ENCODE peak calls at places on chromosomes 2 and 18, in eight cellular contexts. X is GM20000, L is GM13977, Q is neural progenitor cell, F is GM12865, M is endothelial cell, O is GM13976, B is AG04449. R is an unnamed sample.

GRCh38 chr2:195575879-195576391 is 81.1 kb upstream of the SLC39A10 start:
- DNase-seq in X (peak; percentile 43), L (peak; percentile 34), Q (peak; percentile 16), F (peak; percentile 35), M (no peak), O (peak; percentile 42), B (peak; percentile 81), R (peak; percentile 48)

GRCh38 chr2:187654535-187654934 is 100.3 kb upstream of the TFPI start:
- DNase-seq in X (no peak), L (no peak), Q (no peak), F (peak; percentile 31), M (no peak), O (no peak), B (no peak), R (no peak)

GRCh38 chr2:201798252-201798918 is 8.0 kb upstream of the CDK15 start:
- DNase-seq in X (no peak), L (no peak), Q (no peak), F (no peak), M (no peak), O (no peak), B (peak; percentile 79), R (no peak)

GRCh38 chr2:234963785-234964615 is 12.2 kb downstream of the SH3BP4 start:
- DNase-seq in X (no peak), L (no peak), Q (no peak), F (no peak), M (no peak), O (no peak), B (no peak), R (no peak)

GRCh38 chr2:55418512-55419235 is 982 bp downstream of the CCDC88A start:
- DNase-seq in X (peak; percentile 16), L (peak; percentile 20), Q (no peak), F (peak; percentile 18), M (no peak), O (no peak), B (no peak), R (no peak)

GRCh38 chr2:199589303-199589702 is 131.6 kb upstream of the SATB2 start:
- DNase-seq in X (no peak), L (no peak), Q (peak; percentile 27), F (no peak), M (no peak), O (no peak), B (no peak), R (no peak)

GRCh38 chr2:63053889-63054725 is 3.5 kb downstream of the OTX1 start:
- DNase-seq in X (peak; percentile 72), L (peak; percentile 69), Q (peak; percentile 78), F (peak; percentile 47), M (peak; percentile 65), O (peak; percentile 71), B (no peak), R (peak; percentile 52)

GRCh38 chr2:116513991-116514390 is 1300.5 kb upstream of the DDX18 start:
- DNase-seq in X (no peak), L (no peak), Q (no peak), F (no peak), M (no peak), O (no peak), B (no peak), R (no peak)

GRCh38 chr2:237333748-237334147 is 80.2 kb downstream of the COL6A3 start:
- DNase-seq in X (no peak), L (no peak), Q (no peak), F (no peak), M (no peak), O (no peak), B (no peak), R (no peak)

GRCh38 chr2:120675460-120676130 is 60.1 kb upstream of the GLI2 start:
- DNase-seq in X (peak; percentile 76), L (peak; percentile 74), Q (peak; percentile 73), F (peak; percentile 43), M (peak; percentile 78), O (peak; percentile 83), B (no peak), R (peak; percentile 63)

GRCh38 chr2:190413421-190413820 is 5.3 kb downstream of the MFSD6 start:
- DNase-seq in X (no peak), L (no peak), Q (no peak), F (peak; percentile 26), M (no peak), O (no peak), B (no peak), R (no peak)

GRCh38 chr2:16441431-16441830 is 224.2 kb downstream of the CYRIA start:
- DNase-seq in X (no peak), L (no peak), Q (no peak), F (no peak), M (no peak), O (no peak), B (no peak), R (no peak)

GRCh38 chr2:39737661-39738060 is 41.4 kb downstream of the THUMPD2 start:
- DNase-seq in X (no peak), L (no peak), Q (peak; percentile 38), F (no peak), M (no peak), O (no peak), B (peak; percentile 53), R (no peak)

GRCh38 chr2:85409719-85410583 is at the start of gene CAPG:
- DNase-seq in X (peak; percentile 83), L (peak; percentile 77), Q (no peak), F (peak; percentile 77), M (no peak), O (peak; percentile 88), B (no peak), R (peak; percentile 61)

GRCh38 chr2:205868773-205869333 is 186.6 kb downstream of the NRP2 start:
- DNase-seq in X (peak; percentile 18), L (peak; percentile 23), Q (no peak), F (peak; percentile 38), M (no peak), O (no peak), B (peak; percentile 58), R (peak; percentile 77)

GRCh38 chr2:121828281-121828731 is 72.9 kb downstream of the TSN start:
- DNase-seq in X (no peak), L (no peak), Q (no peak), F (no peak), M (no peak), O (no peak), B (no peak), R (no peak)

GRCh38 chr18:57052173-57052572 is 94.7 kb upstream of the BOD1L2 start:
- DNase-seq in X (no peak), L (peak; percentile 50), Q (no peak), F (peak; percentile 56), M (no peak), O (no peak), B (no peak), R (peak; percentile 12)

GRCh38 chr2:233059797-233060499 is at the start of gene INPP5D:
- DNase-seq in X (peak; percentile 81), L (peak; percentile 81), Q (no peak), F (peak; percentile 92), M (no peak), O (peak; percentile 85), B (no peak), R (peak; percentile 83)

GRCh38 chr2:158904620-158905177 is 63.7 kb upstream of the TANC1 start:
- DNase-seq in X (no peak), L (no peak), Q (no peak), F (no peak), M (no peak), O (no peak), B (no peak), R (no peak)

GRCh38 chr2:118474151-118474561 is 373.3 kb downstream of the EN1 start:
- DNase-seq in X (no peak), L (no peak), Q (peak; percentile 52), F (no peak), M (no peak), O (no peak), B (no peak), R (no peak)

DNA sequence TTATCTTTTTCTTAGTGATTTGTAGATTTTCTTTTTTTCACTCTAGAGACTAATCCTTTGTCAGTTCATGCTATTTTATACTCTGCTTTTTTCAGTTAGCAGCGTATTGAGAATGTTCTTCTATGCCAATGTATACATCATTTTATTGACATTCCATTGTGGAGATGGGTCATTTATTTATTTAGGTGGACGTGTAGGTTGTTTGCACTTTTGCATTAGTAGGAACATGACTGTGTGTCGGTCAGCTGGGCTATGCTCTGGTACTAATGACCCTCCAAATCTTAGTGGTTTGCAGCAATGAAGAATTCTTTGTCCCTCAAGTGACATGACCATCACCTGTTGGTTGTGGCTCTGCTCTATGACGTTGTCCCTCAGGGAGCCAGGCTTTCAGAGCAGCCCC is 33.6 kb downstream of the HPCAL1 start:
- DNase-seq in X (no peak), L (no peak), Q (no peak), F (no peak), M (no peak), O (no peak), B (no peak), R (no peak)
- TF ChIP-seq CTCF in X (no peak), L (no peak), Q (no peak), F (no peak), M (no peak), O (no peak), B (no peak), R (no peak)

DNA sequence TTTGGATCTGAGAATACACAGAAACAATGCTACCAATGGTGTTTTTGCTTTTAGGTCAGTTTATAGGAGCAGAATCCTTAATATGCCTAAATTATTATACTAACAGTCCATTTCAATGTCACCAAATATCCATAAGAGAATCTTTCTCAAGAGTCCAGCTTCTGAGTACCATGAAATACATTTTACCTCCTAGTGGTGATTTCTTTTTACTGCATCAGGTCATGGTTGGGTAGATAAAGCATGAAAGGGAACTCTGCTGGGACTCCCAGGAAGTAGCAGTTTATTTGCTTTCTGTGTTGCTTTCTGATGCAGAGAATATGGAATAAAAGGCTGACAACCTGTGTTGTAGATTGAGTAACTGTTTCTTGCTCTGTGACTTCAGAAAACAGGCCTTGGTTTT is 115.6 kb downstream of the PPP1R1C start:
- DNase-seq in X (no peak), L (no peak), Q (no peak), F (peak; percentile 5), M (no peak), O (no peak), B (no peak), R (no peak)
- TF ChIP-seq CTCF in X (no peak), L (peak; percentile 17), Q (peak; percentile 43), F (peak; percentile 8), M (no peak), O (no peak), B (no peak), R (peak; percentile 35)

GRCh38 chr2:170324640-170325046 is 146.7 kb downstream of the MYO3B start:
- DNase-seq in X (peak; percentile 41), L (peak; percentile 31), Q (peak; percentile 89), F (peak; percentile 56), M (peak; percentile 59), O (peak; percentile 32), B (no peak), R (peak; percentile 39)
- TF ChIP-seq CTCF in X (peak; percentile 67), L (peak; percentile 89), Q (peak; percentile 94), F (peak; percentile 58), M (peak; percentile 32), O (peak; percentile 63), B (peak; percentile 58), R (peak; percentile 62)

GRCh38 chr18:34867520-34867919 is 157.4 kb downstream of the DTNA start:
- DNase-seq in X (no peak), L (no peak), Q (peak; percentile 61), F (no peak), M (peak; percentile 53), O (no peak), B (no peak), R (peak; percentile 38)
- TF ChIP-seq CTCF in X (peak; percentile 1), L (no peak), Q (peak; percentile 64), F (no peak), M (no peak), O (no peak), B (peak; percentile 27), R (no peak)

R was measured in activated CD8-positive, alpha-beta T cell treated with anti-CD3 and anti-CD28 coated beads for 36 hours.